ENCODE peak calls at places on chromosomes 6 and 20, in five cellular contexts. U is CD8-positive, alpha-beta T cell; D is Panc1; N is psoas muscle; F is mammary epithelial cell. I is an unnamed sample. For H3K27me3 and H3K4me1, the result is how much of the 10 kb centered on the place peaks cover.

GRCh38 chr20:31256959-31257358 is 505 bp upstream of the DEFB115 start:
- DNase-seq in F (no peak), N (no peak), D (no peak), U (no peak), I (no peak)

GRCh38 chr6:153076431-153076830 is 54.7 kb downstream of the RGS17 start:
- DNase-seq in N (no peak), U (no peak), D (no peak), F (no peak), I (no peak)

GRCh38 chr20:5557123-5557522 is 193.1 kb upstream of the SHLD1 start:
- DNase-seq in D (peak), N (peak), F (peak), U (peak), I (peak)

GRCh38 chr6:148520109-148520841 is 177.6 kb downstream of the SASH1 start:
- DNase-seq in N (no peak), F (no peak), D (no peak), U (no peak), I (no peak)

GRCh38 chr6:7649037-7649810 is 59.2 kb downstream of the SNRNP48 start:
- DNase-seq in U (no peak), F (no peak), N (no peak), D (no peak), I (no peak)

GRCh38 chr20:43994486-43995100 is 79.9 kb downstream of the TOX2 start:
- DNase-seq in U (no peak), N (no peak), D (no peak), F (no peak), I (no peak)

GRCh38 chr6:114159727-114160126 is 183.1 kb downstream of the HS3ST5 start:
- DNase-seq in U (no peak), N (no peak), D (no peak), F (no peak), I (no peak)

GRCh38 chr6:163189609-163190008 is 224.9 kb upstream of the QKI start:
- DNase-seq in N (no peak), D (no peak), U (no peak), F (no peak), I (no peak)

GRCh38 chr6:131765081-131765852 is 42.6 kb upstream of the ENPP1 start:
- DNase-seq in N (no peak), D (no peak), U (no peak), F (peak), I (no peak)

GRCh38 chr6:153121311-153121710 is 9.8 kb downstream of the RGS17 start:
- DNase-seq in N (no peak), D (no peak), F (no peak), U (no peak), I (no peak)

GRCh38 chr6:167345348-167345747 is 20.5 kb downstream of the TTLL2 start:
- DNase-seq in F (no peak), D (no peak), U (no peak), N (no peak), I (no peak)

GRCh38 chr6:121436966-121437756 is 1.7 kb downstream of the GJA1 start:
- DNase-seq in F (peak), U (no peak), D (no peak), N (peak), I (no peak)

GRCh38 chr20:57844626-57845596 is 135.1 kb upstream of the PMEPA1 start:
- DNase-seq in U (no peak), N (no peak), F (no peak), D (no peak), I (no peak)

GRCh38 chr6:168648240-168648639 is 207.3 kb downstream of the SMOC2 start:
- DNase-seq in N (no peak), D (no peak), F (no peak), U (no peak), I (no peak)

GRCh38 chr6:133587841-133588240 is 301.1 kb upstream of the TCF21 start:
- DNase-seq in D (no peak), N (no peak), F (no peak), U (no peak), I (no peak)

GRCh38 chr6:38876470-38876869 is 161.4 kb downstream of the DNAH8 start:
- DNase-seq in U (peak), D (no peak), N (no peak), F (no peak), I (peak)

GRCh38 chr6:130143709-130144108 is 79.0 kb downstream of the SAMD3 start:
- DNase-seq in D (no peak), N (no peak), U (no peak), F (peak), I (no peak)

GRCh38 chr6:37868447-37868825 is 48.9 kb downstream of the ZFAND3 start:
- DNase-seq in N (no peak), F (peak), U (no peak), D (no peak), I (no peak)

GRCh38 chr6:86937219-86938079 is at the start of gene HTR1E:
- DNase-seq in N (no peak), U (no peak), F (peak), D (no peak), I (no peak)

GRCh38 chr6:70133246-70133645 is 169.6 kb downstream of the COL9A1 start:
- DNase-seq in F (no peak), N (no peak), D (no peak), U (no peak), I (no peak)

GRCh38 chr6:6942826-6943225 is 164.9 kb upstream of the RREB1 start:
- DNase-seq in U (no peak), D (no peak), N (peak), F (no peak), I (no peak)

GRCh38 chr6:4930025-4930692 is 73.7 kb downstream of the RPP40 start:
- DNase-seq in N (no peak), F (no peak), U (no peak), D (no peak), I (no peak)

GRCh38 chr6:168342626-168343025 is 23.0 kb upstream of the DACT2 start:
- DNase-seq in D (no peak), U (no peak), F (no peak), N (no peak), I (no peak)

GRCh38 chr20:22684072-22684762 is 99.8 kb upstream of the FOXA2 start:
- DNase-seq in D (peak), U (no peak), F (peak), N (peak), I (no peak)

GRCh38 chr6:16345449-16346330 is 107.3 kb downstream of the GMPR start:
- DNase-seq in D (peak), U (no peak), N (peak), F (peak), I (no peak)

GRCh38 chr6:14945461-14946210 is 300.2 kb upstream of the JARID2 start:
- DNase-seq in N (no peak), D (no peak), U (no peak), F (no peak), I (no peak)

GRCh38 chr20:44068311-44068710 is 118.7 kb downstream of the JPH2 start:
- DNase-seq in D (no peak), N (no peak), F (no peak), U (no peak), I (no peak)

GRCh38 chr6:31877651-31878161 is 1.1 kb downstream of the SLC44A4 start:
- DNase-seq in F (no peak), D (no peak), N (no peak), U (no peak), I (no peak)

GRCh38 chr6:76861403-76861802 is 601.9 kb downstream of the HTR1B start:
- DNase-seq in N (no peak), D (no peak), U (no peak), F (peak), I (no peak)

GRCh38 chr6:3251462-3252314 is 7.1 kb upstream of the PSMG4 start:
- DNase-seq in N (peak), D (peak), U (peak), F (peak), I (peak)

GRCh38 chr6:163415620-163416379 is 1.3 kb downstream of the QKI start:
- DNase-seq in N (peak), U (peak), F (peak), D (no peak), I (peak)

GRCh38 chr6:68087399-68088133 is 547.5 kb upstream of the ADGRB3 start:
- DNase-seq in D (no peak), U (no peak), N (no peak), F (no peak), I (peak)

DNA sequence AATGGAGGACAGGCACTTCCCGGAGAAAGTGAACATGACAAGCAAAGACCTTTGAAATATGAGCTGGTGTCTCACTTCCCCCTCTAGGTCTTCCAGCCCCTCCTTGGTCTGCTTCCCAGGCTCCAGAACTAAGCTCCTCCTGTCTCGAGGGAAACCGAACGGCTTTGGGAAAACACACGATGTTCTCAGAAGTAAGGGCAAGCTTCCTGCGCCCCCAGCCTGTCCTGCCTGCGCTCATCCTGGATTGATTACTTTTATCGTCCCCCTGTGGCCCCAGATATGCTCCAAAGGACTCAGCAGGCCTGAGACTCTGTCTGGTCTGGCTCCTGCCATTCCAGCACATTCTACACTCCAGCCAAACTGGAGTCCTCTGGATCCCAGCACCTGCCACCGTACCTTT is 83.4 kb downstream of the ZNF217 start:
- DNase-seq in D (no peak), N (no peak), F (no peak), U (no peak), I (no peak)
- H3K27me3 ChIP-seq in D (under half), N (under half), F (under half), U (under half), I (under half)

DNA sequence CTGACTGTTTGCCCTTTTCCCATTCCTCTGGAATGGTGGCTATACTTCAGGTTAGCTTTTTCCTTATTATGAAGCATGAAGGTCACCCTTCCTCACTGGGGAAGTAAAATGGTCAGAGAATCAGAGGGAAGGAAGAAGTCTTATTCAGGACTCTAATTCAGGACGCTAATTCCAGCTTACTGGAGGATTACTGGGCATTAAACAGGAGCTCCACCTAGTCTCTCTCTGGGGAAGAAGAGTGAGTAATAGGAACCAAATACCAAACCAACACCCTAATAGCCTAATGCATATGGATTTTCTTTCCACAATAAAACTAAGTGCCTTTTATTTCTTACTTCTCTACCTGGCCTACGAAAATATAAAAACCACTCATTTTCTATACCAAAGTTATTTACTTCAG is 10.1 kb downstream of the CRISP1 start:
- DNase-seq in U (no peak), N (no peak), D (no peak), F (no peak), I (no peak)
- H3K27ac ChIP-seq in U (no peak), N (no peak), D (no peak), F (no peak), I (no peak)

GRCh38 chr20:3800256-3800877 is 4.3 kb downstream of the CDC25B start:
- DNase-seq in D (no peak), N (no peak), U (no peak), F (no peak), I (no peak)
- H3K4me1 ChIP-seq in D (under half), N (under half), U (half or more), F (under half), I (half or more)

GRCh38 chr20:48169650-48170049 is 384.4 kb upstream of the SULF2 start:
- DNase-seq in U (no peak), N (no peak), D (no peak), F (no peak), I (no peak)
- H3K27me3 ChIP-seq in U (under half), N (under half), D (under half), F (under half), I (under half)

DNA sequence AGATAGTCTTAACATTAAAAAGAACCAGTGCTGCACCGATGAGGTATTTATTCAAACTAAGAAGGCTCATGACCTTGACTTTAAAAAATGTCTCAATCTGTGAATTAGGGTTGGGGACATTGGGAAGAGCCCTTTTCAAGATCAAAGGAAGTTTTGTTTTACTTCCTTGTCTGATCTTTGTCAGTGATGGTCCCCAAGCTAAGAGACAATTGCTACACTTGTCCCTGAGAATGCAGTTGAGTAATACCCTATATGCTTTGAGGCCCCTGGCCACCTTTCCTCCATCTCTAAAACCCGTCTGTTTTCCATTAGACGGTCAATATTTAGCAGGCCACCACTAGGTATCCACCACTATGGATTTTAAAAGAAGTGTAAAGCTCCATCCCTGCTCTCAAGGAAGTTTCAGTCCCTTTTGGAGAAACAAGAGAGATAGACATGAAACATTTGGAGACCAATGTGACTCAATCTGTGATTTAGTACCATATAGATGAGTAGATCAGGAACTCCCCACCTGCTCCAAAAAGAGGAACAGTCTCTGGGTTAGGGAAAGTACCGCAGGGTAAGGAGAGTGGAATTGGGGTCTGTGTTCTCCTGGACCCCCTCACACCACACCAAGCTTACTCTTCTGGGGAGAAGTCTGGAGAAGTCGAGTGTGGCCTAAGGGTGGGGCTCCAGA is 99.1 kb upstream of the ISM1 start:
- DNase-seq in N (no peak), F (no peak), D (no peak), U (no peak), I (no peak)
- H3K27ac ChIP-seq in N (no peak), F (no peak), D (no peak), U (no peak), I (no peak)

GRCh38 chr6:33624856-33625255 is 3.7 kb downstream of the ITPR3 start:
- DNase-seq in D (no peak), F (no peak), N (no peak), U (no peak), I (no peak)
- H3K4me1 ChIP-seq in D (under half), F (under half), N (under half), U (under half), I (half or more)